ENCODE peak calls at places on chromosome 20, in nine cellular contexts. One of them, this sample, is unnamed.

GRCh38 chr20:49385471-49385870 is 97.0 kb downstream of the KCNB1 start:
- DNase-seq in dorsolateral prefrontal cortex: no peak
- DNase-seq in stimulated activated CD8-positive, alpha-beta memory T cell treated with anti-CD3 and anti-CD28 coated beads, Interleukin-2, amount 100 ng/mL, for 1 hour: no peak
- DNase-seq in iris pigment epithelial cell: peak; percentile 43
- DNase-seq in NCI-H2081: no peak
- DNase-seq in A549: peak; percentile 53
- DNase-seq in AG08396: peak; percentile 14
- DNase-seq in MV-4-11: peak; percentile 24
- DNase-seq in AG04449: no peak
- DNase-seq in this sample: no peak

GRCh38 chr20:50034567-50035170 is 51.9 kb downstream of the SNAI1 start:
- DNase-seq in dorsolateral prefrontal cortex: no peak
- DNase-seq in stimulated activated CD8-positive, alpha-beta memory T cell treated with anti-CD3 and anti-CD28 coated beads, Interleukin-2, amount 100 ng/mL, for 1 hour: no peak
- DNase-seq in iris pigment epithelial cell: peak; percentile 33
- DNase-seq in NCI-H2081: no peak
- DNase-seq in A549: peak; percentile 78
- DNase-seq in AG08396: peak; percentile 50
- DNase-seq in MV-4-11: no peak
- DNase-seq in AG04449: no peak
- DNase-seq in this sample: no peak

GRCh38 chr20:50790651-50791277 is 4.1 kb upstream of the BCAS4 start:
- DNase-seq in dorsolateral prefrontal cortex: peak; percentile 81
- DNase-seq in stimulated activated CD8-positive, alpha-beta memory T cell treated with anti-CD3 and anti-CD28 coated beads, Interleukin-2, amount 100 ng/mL, for 1 hour: peak; percentile 54
- DNase-seq in iris pigment epithelial cell: peak; percentile 90
- DNase-seq in NCI-H2081: peak; percentile 15
- DNase-seq in A549: peak; percentile 96
- DNase-seq in AG08396: peak; percentile 95
- DNase-seq in MV-4-11: peak; percentile 79
- DNase-seq in AG04449: no peak
- DNase-seq in this sample: peak; percentile 37

GRCh38 chr20:57902478-57902877 is 192.7 kb upstream of the PMEPA1 start:
- DNase-seq in dorsolateral prefrontal cortex: no peak
- DNase-seq in stimulated activated CD8-positive, alpha-beta memory T cell treated with anti-CD3 and anti-CD28 coated beads, Interleukin-2, amount 100 ng/mL, for 1 hour: no peak
- DNase-seq in iris pigment epithelial cell: peak; percentile 69
- DNase-seq in NCI-H2081: no peak
- DNase-seq in A549: no peak
- DNase-seq in AG08396: peak; percentile 27
- DNase-seq in MV-4-11: peak; percentile 81
- DNase-seq in AG04449: peak; percentile 26
- DNase-seq in this sample: no peak

GRCh38 chr20:45138451-45139300 is 14.4 kb upstream of the WFDC12 start:
- DNase-seq in dorsolateral prefrontal cortex: no peak
- DNase-seq in stimulated activated CD8-positive, alpha-beta memory T cell treated with anti-CD3 and anti-CD28 coated beads, Interleukin-2, amount 100 ng/mL, for 1 hour: no peak
- DNase-seq in iris pigment epithelial cell: peak; percentile 11
- DNase-seq in NCI-H2081: peak; percentile 12
- DNase-seq in A549: peak; percentile 59
- DNase-seq in AG08396: no peak
- DNase-seq in MV-4-11: peak; percentile 69
- DNase-seq in AG04449: no peak
- DNase-seq in this sample: no peak

GRCh38 chr20:62707981-62708521 is 585 bp upstream of the NTSR1 start:
- DNase-seq in dorsolateral prefrontal cortex: no peak
- DNase-seq in stimulated activated CD8-positive, alpha-beta memory T cell treated with anti-CD3 and anti-CD28 coated beads, Interleukin-2, amount 100 ng/mL, for 1 hour: no peak
- DNase-seq in iris pigment epithelial cell: no peak
- DNase-seq in NCI-H2081: no peak
- DNase-seq in A549: peak; percentile 44
- DNase-seq in AG08396: no peak
- DNase-seq in MV-4-11: no peak
- DNase-seq in AG04449: no peak
- DNase-seq in this sample: no peak

GRCh38 chr20:63175031-63175895 is 40.7 kb downstream of the YTHDF1 start:
- DNase-seq in dorsolateral prefrontal cortex: peak; percentile 27
- DNase-seq in stimulated activated CD8-positive, alpha-beta memory T cell treated with anti-CD3 and anti-CD28 coated beads, Interleukin-2, amount 100 ng/mL, for 1 hour: no peak
- DNase-seq in iris pigment epithelial cell: no peak
- DNase-seq in NCI-H2081: no peak
- DNase-seq in A549: no peak
- DNase-seq in AG08396: no peak
- DNase-seq in MV-4-11: no peak
- DNase-seq in AG04449: no peak
- DNase-seq in this sample: no peak

GRCh38 chr20:24723953-24724352 is 225.1 kb upstream of the CST7 start:
- DNase-seq in dorsolateral prefrontal cortex: no peak
- DNase-seq in stimulated activated CD8-positive, alpha-beta memory T cell treated with anti-CD3 and anti-CD28 coated beads, Interleukin-2, amount 100 ng/mL, for 1 hour: no peak
- DNase-seq in iris pigment epithelial cell: no peak
- DNase-seq in NCI-H2081: no peak
- DNase-seq in A549: no peak
- DNase-seq in AG08396: no peak
- DNase-seq in MV-4-11: no peak
- DNase-seq in AG04449: no peak
- DNase-seq in this sample: no peak

GRCh38 chr20:51995551-51995951 is 193.2 kb upstream of the SALL4 start:
- DNase-seq in dorsolateral prefrontal cortex: no peak
- DNase-seq in stimulated activated CD8-positive, alpha-beta memory T cell treated with anti-CD3 and anti-CD28 coated beads, Interleukin-2, amount 100 ng/mL, for 1 hour: no peak
- DNase-seq in iris pigment epithelial cell: peak; percentile 51
- DNase-seq in NCI-H2081: peak; percentile 28
- DNase-seq in A549: no peak
- DNase-seq in AG08396: no peak
- DNase-seq in MV-4-11: peak; percentile 47
- DNase-seq in AG04449: no peak
- DNase-seq in this sample: no peak

GRCh38 chr20:515696-516095 is 27.9 kb downstream of the CSNK2A1 start:
- DNase-seq in dorsolateral prefrontal cortex: no peak
- DNase-seq in stimulated activated CD8-positive, alpha-beta memory T cell treated with anti-CD3 and anti-CD28 coated beads, Interleukin-2, amount 100 ng/mL, for 1 hour: no peak
- DNase-seq in iris pigment epithelial cell: no peak
- DNase-seq in NCI-H2081: no peak
- DNase-seq in A549: no peak
- DNase-seq in AG08396: no peak
- DNase-seq in MV-4-11: no peak
- DNase-seq in AG04449: no peak
- DNase-seq in this sample: no peak

GRCh38 chr20:18252597-18253451 is 35.5 kb upstream of the ZNF133 start:
- DNase-seq in dorsolateral prefrontal cortex: no peak
- DNase-seq in stimulated activated CD8-positive, alpha-beta memory T cell treated with anti-CD3 and anti-CD28 coated beads, Interleukin-2, amount 100 ng/mL, for 1 hour: no peak
- DNase-seq in iris pigment epithelial cell: no peak
- DNase-seq in NCI-H2081: no peak
- DNase-seq in A549: peak; percentile 81
- DNase-seq in AG08396: no peak
- DNase-seq in MV-4-11: no peak
- DNase-seq in AG04449: no peak
- DNase-seq in this sample: no peak

GRCh38 chr20:910840-911770 is 5.0 kb downstream of the ANGPT4 start:
- DNase-seq in dorsolateral prefrontal cortex: no peak
- DNase-seq in stimulated activated CD8-positive, alpha-beta memory T cell treated with anti-CD3 and anti-CD28 coated beads, Interleukin-2, amount 100 ng/mL, for 1 hour: no peak
- DNase-seq in iris pigment epithelial cell: peak; percentile 41
- DNase-seq in NCI-H2081: no peak
- DNase-seq in A549: no peak
- DNase-seq in AG08396: peak; percentile 37
- DNase-seq in MV-4-11: peak; percentile 62
- DNase-seq in AG04449: peak; percentile 17
- DNase-seq in this sample: no peak

GRCh38 chr20:17660667-17661066 is 21.4 kb downstream of the RRBP1 start:
- DNase-seq in dorsolateral prefrontal cortex: no peak
- DNase-seq in stimulated activated CD8-positive, alpha-beta memory T cell treated with anti-CD3 and anti-CD28 coated beads, Interleukin-2, amount 100 ng/mL, for 1 hour: no peak
- DNase-seq in iris pigment epithelial cell: no peak
- DNase-seq in NCI-H2081: no peak
- DNase-seq in A549: no peak
- DNase-seq in AG08396: no peak
- DNase-seq in MV-4-11: no peak
- DNase-seq in AG04449: no peak
- DNase-seq in this sample: no peak

GRCh38 chr20:4113996-4114603 is 98.7 kb upstream of the RNF24 start:
- DNase-seq in dorsolateral prefrontal cortex: peak; percentile 84
- DNase-seq in stimulated activated CD8-positive, alpha-beta memory T cell treated with anti-CD3 and anti-CD28 coated beads, Interleukin-2, amount 100 ng/mL, for 1 hour: no peak
- DNase-seq in iris pigment epithelial cell: no peak
- DNase-seq in NCI-H2081: no peak
- DNase-seq in A549: no peak
- DNase-seq in AG08396: no peak
- DNase-seq in MV-4-11: peak; percentile 50
- DNase-seq in AG04449: no peak
- DNase-seq in this sample: no peak

This sample was measured in cortex of kidney.